ENCODE peak calls at places on chromosomes 3 and 15, in five cellular contexts. One of them, this sample, is unnamed.

GRCh38 chr3:174251696-174252095 is 607.4 kb upstream of the NAALADL2 start:
- DNase-seq in K562: no peak
- DNase-seq in SK-N-SH: no peak
- DNase-seq in H1: no peak
- DNase-seq in HepG2: no peak
- DNase-seq in this sample: no peak

GRCh38 chr3:192901435-192901834 is 16.2 kb downstream of the MB21D2 start:
- DNase-seq in K562: no peak
- DNase-seq in SK-N-SH: no peak
- DNase-seq in H1: no peak
- DNase-seq in HepG2: no peak
- DNase-seq in this sample: no peak

GRCh38 chr3:188573286-188573928 is 419.4 kb downstream of the LPP start:
- DNase-seq in K562: no peak
- DNase-seq in SK-N-SH: no peak
- DNase-seq in H1: no peak
- DNase-seq in HepG2: no peak
- DNase-seq in this sample: no peak

GRCh38 chr15:85616549-85616948 is 178.2 kb downstream of the KLHL25 start:
- DNase-seq in K562: no peak
- DNase-seq in SK-N-SH: peak; percentile 32
- DNase-seq in H1: no peak
- DNase-seq in HepG2: no peak
- DNase-seq in this sample: no peak

GRCh38 chr3:160129459-160130061 is 95.7 kb upstream of the C3orf80 start:
- DNase-seq in K562: no peak
- DNase-seq in SK-N-SH: no peak
- DNase-seq in H1: no peak
- DNase-seq in HepG2: no peak
- DNase-seq in this sample: no peak

GRCh38 chr3:158057666-158058065 is 48.6 kb downstream of the SHOX2 start:
- DNase-seq in K562: no peak
- DNase-seq in SK-N-SH: no peak
- DNase-seq in H1: no peak
- DNase-seq in HepG2: no peak
- DNase-seq in this sample: no peak

GRCh38 chr3:32285910-32286309 is 47.4 kb downstream of the CMTM8 start:
- DNase-seq in K562: no peak
- DNase-seq in SK-N-SH: no peak
- DNase-seq in H1: no peak
- DNase-seq in HepG2: no peak
- DNase-seq in this sample: no peak

GRCh38 chr3:52109556-52110380 is 44.5 kb downstream of the POC1A start:
- DNase-seq in K562: no peak
- DNase-seq in SK-N-SH: peak; percentile 69
- DNase-seq in H1: no peak
- DNase-seq in HepG2: no peak
- DNase-seq in this sample: no peak

GRCh38 chr3:25751691-25752090 is 31.6 kb downstream of the NGLY1 start:
- DNase-seq in K562: no peak
- DNase-seq in SK-N-SH: no peak
- DNase-seq in H1: no peak
- DNase-seq in HepG2: no peak
- DNase-seq in this sample: no peak

GRCh38 chr15:29883126-29883525 is 60.9 kb upstream of the TJP1 start:
- DNase-seq in K562: no peak
- DNase-seq in SK-N-SH: no peak
- DNase-seq in H1: no peak
- DNase-seq in HepG2: no peak
- DNase-seq in this sample: no peak

GRCh38 chr3:23710555-23710954 is 95.2 kb upstream of the UBE2E1 start:
- DNase-seq in K562: no peak
- DNase-seq in SK-N-SH: no peak
- DNase-seq in H1: no peak
- DNase-seq in HepG2: no peak
- DNase-seq in this sample: no peak

GRCh38 chr3:190531406-190531805 is 17.5 kb downstream of the IL1RAP start:
- DNase-seq in K562: no peak
- DNase-seq in SK-N-SH: no peak
- DNase-seq in H1: no peak
- DNase-seq in HepG2: no peak
- DNase-seq in this sample: no peak

GRCh38 chr3:128491071-128491899 is 1.7 kb downstream of the GATA2 start:
- DNase-seq in K562: no peak
- DNase-seq in SK-N-SH: no peak
- DNase-seq in H1: no peak
- DNase-seq in HepG2: no peak
- DNase-seq in this sample: no peak

GRCh38 chr15:23629234-23629805 is 18.3 kb downstream of the MAGEL2 start:
- DNase-seq in K562: peak; percentile 34
- DNase-seq in SK-N-SH: peak; percentile 38
- DNase-seq in H1: no peak
- DNase-seq in HepG2: no peak
- DNase-seq in this sample: no peak

GRCh38 chr15:74833376-74834107 is 7.1 kb downstream of the CPLX3 start:
- DNase-seq in K562: no peak
- DNase-seq in SK-N-SH: no peak
- DNase-seq in H1: no peak
- DNase-seq in HepG2: no peak
- DNase-seq in this sample: no peak

GRCh38 chr15:62112616-62113593 is 46.1 kb downstream of the C2CD4A start:
- DNase-seq in K562: no peak
- DNase-seq in SK-N-SH: no peak
- DNase-seq in H1: no peak
- DNase-seq in HepG2: peak; percentile 66
- DNase-seq in this sample: no peak

GRCh38 chr3:49346797-49347251 is 7.0 kb upstream of the USP4 start:
- DNase-seq in K562: no peak
- DNase-seq in SK-N-SH: no peak
- DNase-seq in H1: no peak
- DNase-seq in HepG2: no peak
- DNase-seq in this sample: no peak

GRCh38 chr3:196537319-196537984 is 22.3 kb upstream of the SMCO1 start:
- DNase-seq in K562: peak; percentile 40
- DNase-seq in SK-N-SH: peak; percentile 56
- DNase-seq in H1: no peak
- DNase-seq in HepG2: no peak
- DNase-seq in this sample: no peak

GRCh38 chr3:102205647-102206046 is 229.2 kb upstream of the ZPLD1 start:
- DNase-seq in K562: no peak
- DNase-seq in SK-N-SH: no peak
- DNase-seq in H1: no peak
- DNase-seq in HepG2: no peak
- DNase-seq in this sample: no peak

GRCh38 chr15:31262901-31263671 is 63.5 kb upstream of the KLF13 start:
- DNase-seq in K562: no peak
- DNase-seq in SK-N-SH: no peak
- DNase-seq in H1: no peak
- DNase-seq in HepG2: no peak
- DNase-seq in this sample: no peak

GRCh38 chr3:120498947-120499346 is 48.2 kb upstream of the FSTL1 start:
- DNase-seq in K562: no peak
- DNase-seq in SK-N-SH: no peak
- DNase-seq in H1: no peak
- DNase-seq in HepG2: no peak
- DNase-seq in this sample: no peak

GRCh38 chr3:111924283-111924682 is 54.5 kb upstream of the ABHD10 start:
- DNase-seq in K562: no peak
- DNase-seq in SK-N-SH: no peak
- DNase-seq in H1: no peak
- DNase-seq in HepG2: no peak
- DNase-seq in this sample: no peak

DNA sequence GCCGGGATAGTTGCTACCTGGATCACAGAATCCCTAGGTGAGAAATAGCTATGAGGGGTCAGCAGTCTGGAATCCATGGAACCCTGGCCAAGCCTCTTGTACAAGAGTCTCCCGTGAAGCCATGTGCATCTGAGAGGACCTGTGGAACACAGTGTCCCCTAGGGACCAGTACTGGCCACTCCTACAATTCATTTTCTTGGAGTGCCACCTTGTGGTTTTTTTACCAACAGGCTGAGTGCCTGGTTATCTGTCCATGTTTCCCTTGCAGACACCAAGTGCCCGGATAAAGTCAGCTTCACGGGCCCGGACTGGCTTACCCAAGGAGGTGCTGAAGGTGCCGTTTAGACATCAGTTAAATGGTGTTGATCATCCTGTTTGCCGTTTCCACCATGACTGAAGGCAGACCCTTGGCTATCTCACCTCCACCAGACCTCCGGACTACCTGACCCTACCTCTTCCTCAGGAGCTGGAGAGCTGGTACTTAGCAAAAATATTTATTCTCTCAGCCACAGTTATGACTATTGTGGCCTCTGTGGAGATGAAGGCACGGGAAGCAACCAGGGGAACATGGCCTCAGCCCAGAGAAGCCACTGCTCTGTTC is 93.9 kb downstream of the RBPMS2 start:
- DNase-seq in K562: peak; percentile 80
- DNase-seq in SK-N-SH: peak; percentile 89
- DNase-seq in H1: peak; percentile 41
- DNase-seq in HepG2: peak; percentile 72
- DNase-seq in this sample: peak; percentile 34
- TF ChIP-seq TAF1 in K562: no peak
- TF ChIP-seq TAF1 in SK-N-SH: no peak
- TF ChIP-seq TAF1 in H1: no peak
- TF ChIP-seq TAF1 in HepG2: no peak
- TF ChIP-seq TAF1 in this sample: no peak

DNA sequence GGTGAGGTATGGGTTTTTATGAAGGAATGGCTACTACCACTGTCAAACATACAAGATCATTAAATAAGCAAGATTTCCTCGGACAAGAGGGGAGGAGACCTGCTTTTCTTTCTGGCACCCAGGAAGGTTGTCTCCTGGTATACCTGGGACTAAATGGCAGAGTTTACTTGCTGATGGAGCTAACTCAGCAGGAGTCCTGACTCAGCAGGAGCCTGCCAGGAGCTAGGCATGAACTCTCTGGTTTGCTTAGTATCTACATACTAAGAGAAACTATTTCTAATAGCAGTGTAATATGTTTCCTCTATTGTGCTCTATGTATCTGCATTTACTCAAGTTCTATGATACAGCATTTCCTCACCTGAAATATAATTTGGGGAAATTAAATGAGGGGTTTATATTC is 404.2 kb downstream of the RSL24D1 start:
- DNase-seq in K562: no peak
- DNase-seq in SK-N-SH: no peak
- DNase-seq in H1: no peak
- DNase-seq in HepG2: no peak
- DNase-seq in this sample: no peak
- TF ChIP-seq TAF1 in K562: no peak
- TF ChIP-seq TAF1 in SK-N-SH: no peak
- TF ChIP-seq TAF1 in H1: no peak
- TF ChIP-seq TAF1 in HepG2: no peak
- TF ChIP-seq TAF1 in this sample: no peak

DNA sequence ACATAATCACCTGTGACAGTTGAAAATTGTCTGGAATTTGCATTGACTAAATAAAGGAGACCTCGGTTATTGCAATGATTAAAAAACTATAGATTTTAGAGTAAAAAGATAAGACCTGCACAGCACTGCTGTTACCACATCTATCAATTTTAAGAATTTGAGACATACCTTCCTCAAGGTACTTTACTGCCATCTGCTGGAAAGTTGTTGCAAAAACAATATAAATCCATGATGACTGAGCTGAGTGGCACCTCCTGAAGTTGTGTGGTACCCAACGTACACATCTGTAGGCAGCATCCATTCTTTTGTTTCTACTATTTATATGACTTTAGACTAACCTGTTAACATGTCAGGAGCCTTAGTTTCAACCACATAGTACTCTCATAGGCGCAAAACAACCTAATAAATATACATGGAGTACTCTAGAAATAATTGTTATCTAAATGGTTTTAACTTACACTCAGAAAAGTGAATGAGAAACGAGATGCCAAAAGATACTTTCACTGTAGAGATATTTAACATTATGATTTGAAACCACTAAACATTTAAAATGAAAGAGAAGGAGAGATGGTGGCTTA is 106.7 kb downstream of the GHSR start:
- DNase-seq in K562: peak; percentile 37
- DNase-seq in SK-N-SH: peak; percentile 54
- DNase-seq in H1: no peak
- DNase-seq in HepG2: peak; percentile 66
- DNase-seq in this sample: no peak
- TF ChIP-seq TAF1 in K562: no peak
- TF ChIP-seq TAF1 in SK-N-SH: no peak
- TF ChIP-seq TAF1 in H1: no peak
- TF ChIP-seq TAF1 in HepG2: no peak
- TF ChIP-seq TAF1 in this sample: no peak

GRCh38 chr3:85159376-85159775 is 200.6 kb downstream of the CADM2 start:
- DNase-seq in K562: no peak
- DNase-seq in SK-N-SH: no peak
- DNase-seq in H1: no peak
- DNase-seq in HepG2: no peak
- DNase-seq in this sample: no peak
- TF ChIP-seq TAF1 in K562: no peak
- TF ChIP-seq TAF1 in SK-N-SH: no peak
- TF ChIP-seq TAF1 in H1: no peak
- TF ChIP-seq TAF1 in HepG2: no peak
- TF ChIP-seq TAF1 in this sample: no peak

DNA sequence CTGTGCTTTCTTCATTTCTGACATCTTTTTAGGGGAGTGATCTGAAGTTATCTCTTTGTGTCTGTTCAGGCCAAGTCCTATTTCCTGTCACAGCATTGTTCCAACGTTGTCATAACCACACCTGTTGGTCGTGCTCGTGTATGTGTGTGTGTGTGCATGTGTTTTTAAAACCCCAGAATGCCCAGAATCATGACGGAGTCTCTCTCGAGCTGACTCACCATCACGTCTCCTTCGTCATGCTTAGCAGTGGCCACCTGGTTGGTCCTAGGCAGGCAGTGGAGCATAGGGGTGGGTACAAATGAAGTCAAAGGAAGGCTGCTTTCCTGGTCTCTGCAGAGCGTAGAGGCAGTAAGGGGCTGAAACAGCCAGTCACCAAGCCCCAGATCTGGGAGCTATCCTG is 126.8 kb upstream of the ABHD17C start:
- DNase-seq in K562: no peak
- DNase-seq in SK-N-SH: no peak
- DNase-seq in H1: no peak
- DNase-seq in HepG2: no peak
- DNase-seq in this sample: no peak
- TF ChIP-seq TAF1 in K562: no peak
- TF ChIP-seq TAF1 in SK-N-SH: no peak
- TF ChIP-seq TAF1 in H1: no peak
- TF ChIP-seq TAF1 in HepG2: no peak
- TF ChIP-seq TAF1 in this sample: no peak

GRCh38 chr15:63334821-63335220 is 46.8 kb downstream of the CA12 start:
- DNase-seq in K562: no peak
- DNase-seq in SK-N-SH: peak; percentile 51
- DNase-seq in H1: no peak
- DNase-seq in HepG2: no peak
- DNase-seq in this sample: no peak
- TF ChIP-seq TAF1 in K562: no peak
- TF ChIP-seq TAF1 in SK-N-SH: no peak
- TF ChIP-seq TAF1 in H1: no peak
- TF ChIP-seq TAF1 in HepG2: no peak
- TF ChIP-seq TAF1 in this sample: no peak

GRCh38 chr3:16148783-16149182 is 25.7 kb upstream of the GALNT15 start:
- DNase-seq in K562: no peak
- DNase-seq in SK-N-SH: no peak
- DNase-seq in H1: no peak
- DNase-seq in HepG2: no peak
- DNase-seq in this sample: no peak
- TF ChIP-seq TAF1 in K562: no peak
- TF ChIP-seq TAF1 in SK-N-SH: no peak
- TF ChIP-seq TAF1 in H1: no peak
- TF ChIP-seq TAF1 in HepG2: no peak
- TF ChIP-seq TAF1 in this sample: no peak

GRCh38 chr15:70627734-70628541 is 135.4 kb downstream of the UACA start:
- DNase-seq in K562: no peak
- DNase-seq in SK-N-SH: peak; percentile 59
- DNase-seq in H1: no peak
- DNase-seq in HepG2: no peak
- DNase-seq in this sample: no peak
- TF ChIP-seq TAF1 in K562: no peak
- TF ChIP-seq TAF1 in SK-N-SH: no peak
- TF ChIP-seq TAF1 in H1: no peak
- TF ChIP-seq TAF1 in HepG2: no peak
- TF ChIP-seq TAF1 in this sample: no peak